ENCODE peak calls at places on chromosomes 16 and 17, in six cellular contexts. One of them, this sample, is unnamed.

GRCh38 chr16:7755347-7755746 is 422.7 kb downstream of the RBFOX1 start:
- DNase-seq in hepatocyte: peak; percentile 4
- DNase-seq in uterus: no peak
- DNase-seq in Peyer's patch: no peak
- DNase-seq in colonic mucosa: no peak
- DNase-seq in astrocyte of the spinal cord: no peak
- DNase-seq in this sample: no peak

GRCh38 chr17:75845933-75846700 is 1.9 kb upstream of the UNC13D start:
- DNase-seq in hepatocyte: no peak
- DNase-seq in uterus: no peak
- DNase-seq in Peyer's patch: no peak
- DNase-seq in colonic mucosa: peak; percentile 71
- DNase-seq in astrocyte of the spinal cord: no peak
- DNase-seq in this sample: peak; percentile 35

GRCh38 chr16:23128056-23128455 is 21.2 kb downstream of the USP31 start:
- DNase-seq in hepatocyte: no peak
- DNase-seq in uterus: no peak
- DNase-seq in Peyer's patch: no peak
- DNase-seq in colonic mucosa: no peak
- DNase-seq in astrocyte of the spinal cord: no peak
- DNase-seq in this sample: no peak

GRCh38 chr17:2455956-2456355 is 55.1 kb upstream of the MNT start:
- DNase-seq in hepatocyte: no peak
- DNase-seq in uterus: no peak
- DNase-seq in Peyer's patch: no peak
- DNase-seq in colonic mucosa: no peak
- DNase-seq in astrocyte of the spinal cord: no peak
- DNase-seq in this sample: no peak

GRCh38 chr17:28738680-28739384 is 5.0 kb upstream of the TRAF4 start:
- DNase-seq in hepatocyte: no peak
- DNase-seq in uterus: no peak
- DNase-seq in Peyer's patch: peak; percentile 83
- DNase-seq in colonic mucosa: no peak
- DNase-seq in astrocyte of the spinal cord: no peak
- DNase-seq in this sample: no peak

GRCh38 chr17:35969558-35970442 is 11.5 kb downstream of the CCL16 start:
- DNase-seq in hepatocyte: peak; percentile 93
- DNase-seq in uterus: peak; percentile 70
- DNase-seq in Peyer's patch: peak; percentile 93
- DNase-seq in colonic mucosa: peak; percentile 91
- DNase-seq in astrocyte of the spinal cord: peak; percentile 79
- DNase-seq in this sample: peak; percentile 77

GRCh38 chr17:44636562-44636961 is 19.7 kb upstream of the MEIOC start:
- DNase-seq in hepatocyte: peak; percentile 53
- DNase-seq in uterus: no peak
- DNase-seq in Peyer's patch: no peak
- DNase-seq in colonic mucosa: no peak
- DNase-seq in astrocyte of the spinal cord: peak; percentile 64
- DNase-seq in this sample: no peak

GRCh38 chr16:65600046-65600445 is 478.2 kb upstream of the CDH11 start:
- DNase-seq in hepatocyte: no peak
- DNase-seq in uterus: no peak
- DNase-seq in Peyer's patch: no peak
- DNase-seq in colonic mucosa: no peak
- DNase-seq in astrocyte of the spinal cord: no peak
- DNase-seq in this sample: no peak

GRCh38 chr16:78094998-78095397 is 4.5 kb upstream of the WWOX start:
- DNase-seq in hepatocyte: no peak
- DNase-seq in uterus: no peak
- DNase-seq in Peyer's patch: no peak
- DNase-seq in colonic mucosa: no peak
- DNase-seq in astrocyte of the spinal cord: no peak
- DNase-seq in this sample: no peak

GRCh38 chr16:19384656-19385055 is 33.0 kb upstream of the TMC5 start:
- DNase-seq in hepatocyte: no peak
- DNase-seq in uterus: no peak
- DNase-seq in Peyer's patch: peak; percentile 80
- DNase-seq in colonic mucosa: peak; percentile 67
- DNase-seq in astrocyte of the spinal cord: no peak
- DNase-seq in this sample: peak; percentile 85

GRCh38 chr17:33233855-33234228 is 59.3 kb downstream of the ASIC2 start:
- DNase-seq in hepatocyte: no peak
- DNase-seq in uterus: peak; percentile 20
- DNase-seq in Peyer's patch: peak; percentile 53
- DNase-seq in colonic mucosa: peak; percentile 29
- DNase-seq in astrocyte of the spinal cord: no peak
- DNase-seq in this sample: no peak

GRCh38 chr17:28760987-28761562 is 17.3 kb downstream of the TRAF4 start:
- DNase-seq in hepatocyte: no peak
- DNase-seq in uterus: peak; percentile 36
- DNase-seq in Peyer's patch: peak; percentile 67
- DNase-seq in colonic mucosa: peak; percentile 75
- DNase-seq in astrocyte of the spinal cord: peak; percentile 75
- DNase-seq in this sample: peak; percentile 65

GRCh38 chr16:75106351-75107274 is 10.0 kb downstream of the LDHD start:
- DNase-seq in hepatocyte: no peak
- DNase-seq in uterus: no peak
- DNase-seq in Peyer's patch: peak; percentile 42
- DNase-seq in colonic mucosa: no peak
- DNase-seq in astrocyte of the spinal cord: no peak
- DNase-seq in this sample: no peak

GRCh38 chr16:19980866-19981265 is 92.8 kb downstream of the GPR139 start:
- DNase-seq in hepatocyte: peak; percentile 41
- DNase-seq in uterus: no peak
- DNase-seq in Peyer's patch: no peak
- DNase-seq in colonic mucosa: no peak
- DNase-seq in astrocyte of the spinal cord: no peak
- DNase-seq in this sample: peak; percentile 10

GRCh38 chr16:70529051-70529777 is 5.6 kb downstream of the SF3B3 start:
- DNase-seq in hepatocyte: peak; percentile 43
- DNase-seq in uterus: no peak
- DNase-seq in Peyer's patch: no peak
- DNase-seq in colonic mucosa: no peak
- DNase-seq in astrocyte of the spinal cord: peak; percentile 70
- DNase-seq in this sample: peak; percentile 9

GRCh38 chr17:41588126-41588810 is 1.6 kb upstream of the KRT14 start:
- DNase-seq in hepatocyte: no peak
- DNase-seq in uterus: no peak
- DNase-seq in Peyer's patch: no peak
- DNase-seq in colonic mucosa: no peak
- DNase-seq in astrocyte of the spinal cord: no peak
- DNase-seq in this sample: no peak

GRCh38 chr16:89312194-89312593 is 94.7 kb downstream of the ZNF778 start:
- DNase-seq in hepatocyte: no peak
- DNase-seq in uterus: no peak
- DNase-seq in Peyer's patch: peak; percentile 79
- DNase-seq in colonic mucosa: no peak
- DNase-seq in astrocyte of the spinal cord: no peak
- DNase-seq in this sample: no peak

GRCh38 chr17:2549392-2550211 is 37.9 kb upstream of the METTL16 start:
- DNase-seq in hepatocyte: no peak
- DNase-seq in uterus: no peak
- DNase-seq in Peyer's patch: no peak
- DNase-seq in colonic mucosa: no peak
- DNase-seq in astrocyte of the spinal cord: no peak
- DNase-seq in this sample: no peak

GRCh38 chr17:5282639-5283217 is 644 bp downstream of the RABEP1 start:
- DNase-seq in hepatocyte: no peak
- DNase-seq in uterus: peak; percentile 22
- DNase-seq in Peyer's patch: peak; percentile 49
- DNase-seq in colonic mucosa: peak; percentile 29
- DNase-seq in astrocyte of the spinal cord: peak; percentile 29
- DNase-seq in this sample: peak; percentile 1

GRCh38 chr17:9274973-9275372 is 253.7 kb downstream of the NTN1 start:
- DNase-seq in hepatocyte: no peak
- DNase-seq in uterus: no peak
- DNase-seq in Peyer's patch: no peak
- DNase-seq in colonic mucosa: no peak
- DNase-seq in astrocyte of the spinal cord: no peak
- DNase-seq in this sample: no peak
- TF ChIP-seq CTCF in hepatocyte: no peak
- TF ChIP-seq CTCF in uterus: no peak
- TF ChIP-seq CTCF in Peyer's patch: no peak
- TF ChIP-seq CTCF in colonic mucosa: no peak
- TF ChIP-seq CTCF in astrocyte of the spinal cord: no peak
- TF ChIP-seq CTCF in this sample: no peak

GRCh38 chr16:2205967-2206313 is 686 bp downstream of the MLST8 start:
- DNase-seq in hepatocyte: no peak
- DNase-seq in uterus: no peak
- DNase-seq in Peyer's patch: no peak
- DNase-seq in colonic mucosa: no peak
- DNase-seq in astrocyte of the spinal cord: no peak
- DNase-seq in this sample: peak; percentile 23

GRCh38 chr16:2204727-2205103 is 539 bp upstream of the MLST8 start:
- DNase-seq in hepatocyte: no peak
- DNase-seq in uterus: no peak
- DNase-seq in Peyer's patch: no peak
- DNase-seq in colonic mucosa: no peak
- DNase-seq in astrocyte of the spinal cord: no peak
- DNase-seq in this sample: no peak

GRCh38 chr16:2206780-2207433 is 1.7 kb downstream of the MLST8 start:
- DNase-seq in hepatocyte: no peak
- DNase-seq in uterus: no peak
- DNase-seq in Peyer's patch: no peak
- DNase-seq in colonic mucosa: no peak
- DNase-seq in astrocyte of the spinal cord: no peak
- DNase-seq in this sample: no peak

GRCh38 chr16:2206420-2206779 is 1.1 kb downstream of the MLST8 start:
- DNase-seq in hepatocyte: no peak
- DNase-seq in uterus: no peak
- DNase-seq in Peyer's patch: no peak
- DNase-seq in colonic mucosa: no peak
- DNase-seq in astrocyte of the spinal cord: no peak
- DNase-seq in this sample: no peak

DNA sequence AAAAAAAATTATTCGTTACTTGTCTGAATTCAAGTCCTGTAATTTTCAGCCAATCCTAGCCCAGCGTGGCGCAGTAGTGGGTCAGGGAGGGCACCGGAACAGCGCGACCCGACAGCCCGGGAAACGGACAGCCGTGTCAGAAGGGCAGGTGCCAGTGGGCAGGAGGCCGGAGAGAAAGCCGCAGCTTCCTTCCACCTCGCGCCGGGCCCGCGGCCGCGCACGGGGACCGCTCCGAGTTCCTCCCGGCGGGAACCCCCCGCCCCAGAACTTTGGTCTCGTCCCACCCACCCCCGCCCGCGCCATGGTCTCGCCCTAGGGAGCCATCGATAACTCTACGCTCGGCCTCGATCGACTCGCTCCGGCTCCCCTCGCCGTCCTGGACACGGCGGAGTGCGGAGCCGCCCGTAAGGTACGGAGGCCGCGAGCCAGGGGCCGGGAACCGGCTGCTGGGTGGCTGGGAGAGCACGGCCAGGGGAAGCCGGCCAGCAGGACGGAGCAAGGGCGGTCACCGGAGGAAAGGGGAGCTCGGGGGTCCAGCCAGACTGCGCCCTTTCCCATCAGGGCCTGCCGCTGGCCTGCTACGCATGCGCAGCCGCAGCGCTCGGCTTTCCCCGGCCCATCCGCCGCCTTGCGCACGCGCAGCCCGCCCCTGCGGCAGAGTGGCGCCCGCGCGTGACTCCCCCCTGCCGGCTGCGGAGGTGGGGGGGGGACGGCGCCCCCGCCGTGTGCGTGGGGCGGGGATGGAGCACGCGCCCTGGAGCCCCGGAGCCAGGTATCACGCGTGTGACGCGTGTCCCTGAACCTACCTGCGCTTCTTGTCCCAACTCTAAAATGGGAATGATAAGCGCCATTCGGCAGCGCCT is at the start of gene MLST8:
- DNase-seq in hepatocyte: peak; percentile 94
- DNase-seq in uterus: peak; percentile 82
- DNase-seq in Peyer's patch: peak; percentile 93
- DNase-seq in colonic mucosa: peak; percentile 83
- DNase-seq in astrocyte of the spinal cord: peak; percentile 89
- DNase-seq in this sample: peak; percentile 90
- TF ChIP-seq CTCF in hepatocyte: peak; percentile 15
- TF ChIP-seq CTCF in uterus: no peak
- TF ChIP-seq CTCF in Peyer's patch: no peak
- TF ChIP-seq CTCF in colonic mucosa: no peak
- TF ChIP-seq CTCF in astrocyte of the spinal cord: no peak
- TF ChIP-seq CTCF in this sample: peak; percentile 38

GRCh38 chr17:77203436-77203835 is 62.7 kb downstream of the SEC14L1 start:
- DNase-seq in hepatocyte: no peak
- DNase-seq in uterus: no peak
- DNase-seq in Peyer's patch: peak; percentile 26
- DNase-seq in colonic mucosa: no peak
- DNase-seq in astrocyte of the spinal cord: no peak
- DNase-seq in this sample: no peak

GRCh38 chr17:77197115-77197514 is 56.3 kb downstream of the SEC14L1 start:
- DNase-seq in hepatocyte: no peak
- DNase-seq in uterus: no peak
- DNase-seq in Peyer's patch: no peak
- DNase-seq in colonic mucosa: no peak
- DNase-seq in astrocyte of the spinal cord: no peak
- DNase-seq in this sample: no peak

GRCh38 chr17:77204531-77204930 is 63.8 kb downstream of the SEC14L1 start:
- DNase-seq in hepatocyte: no peak
- DNase-seq in uterus: no peak
- DNase-seq in Peyer's patch: peak; percentile 33
- DNase-seq in colonic mucosa: no peak
- DNase-seq in astrocyte of the spinal cord: no peak
- DNase-seq in this sample: no peak

GRCh38 chr17:77203846-77204245 is 63.1 kb downstream of the SEC14L1 start:
- DNase-seq in hepatocyte: no peak
- DNase-seq in uterus: no peak
- DNase-seq in Peyer's patch: peak; percentile 40
- DNase-seq in colonic mucosa: no peak
- DNase-seq in astrocyte of the spinal cord: no peak
- DNase-seq in this sample: no peak

GRCh38 chr17:77200711-77201110 is 59.9 kb downstream of the SEC14L1 start:
- DNase-seq in hepatocyte: no peak
- DNase-seq in uterus: no peak
- DNase-seq in Peyer's patch: no peak
- DNase-seq in colonic mucosa: no peak
- DNase-seq in astrocyte of the spinal cord: no peak
- DNase-seq in this sample: no peak
- TF ChIP-seq CTCF in hepatocyte: no peak
- TF ChIP-seq CTCF in uterus: no peak
- TF ChIP-seq CTCF in Peyer's patch: no peak
- TF ChIP-seq CTCF in colonic mucosa: no peak
- TF ChIP-seq CTCF in astrocyte of the spinal cord: no peak
- TF ChIP-seq CTCF in this sample: no peak

DNA sequence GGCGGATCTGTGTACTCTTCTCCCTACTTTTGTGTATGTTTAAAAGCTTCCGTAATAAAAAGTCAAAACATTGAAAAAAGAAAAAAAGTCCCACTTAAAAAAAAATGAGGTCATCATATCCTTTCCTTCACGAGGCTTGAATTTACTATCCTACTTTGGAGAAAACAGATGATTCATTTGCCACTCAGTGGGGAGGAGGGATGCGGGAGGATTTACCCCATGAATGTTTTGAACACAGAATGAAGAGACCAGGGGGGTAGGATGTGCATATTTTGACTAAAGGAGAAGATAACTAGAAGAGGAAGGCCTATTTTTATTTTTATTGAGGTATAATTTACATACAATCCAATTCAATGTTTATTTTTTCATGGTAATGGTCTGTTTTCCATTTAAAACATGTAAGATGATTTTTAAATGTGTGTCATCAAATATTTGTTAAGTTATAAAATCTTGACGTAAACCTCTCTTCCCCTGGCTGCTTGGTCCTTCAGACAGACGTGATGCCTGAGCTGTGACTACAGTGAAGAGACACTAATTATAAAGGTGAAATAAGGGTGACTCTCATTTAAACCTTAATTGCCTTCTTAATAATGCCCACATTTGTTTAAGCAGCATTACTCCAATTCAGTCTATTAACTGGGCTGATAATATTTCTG is 135.4 kb upstream of the AXIN2 start:
- DNase-seq in hepatocyte: peak; percentile 16
- DNase-seq in uterus: peak; percentile 69
- DNase-seq in Peyer's patch: no peak
- DNase-seq in colonic mucosa: no peak
- DNase-seq in astrocyte of the spinal cord: peak; percentile 77
- DNase-seq in this sample: no peak
- TF ChIP-seq CTCF in hepatocyte: no peak
- TF ChIP-seq CTCF in uterus: no peak
- TF ChIP-seq CTCF in Peyer's patch: no peak
- TF ChIP-seq CTCF in colonic mucosa: no peak
- TF ChIP-seq CTCF in astrocyte of the spinal cord: no peak
- TF ChIP-seq CTCF in this sample: no peak